ENCODE peak calls at places on chromosomes 13 and 19, in ten cellular contexts. Y, P, S, C, M, J, R, O, T and A are unnamed samples.

GRCh38 chr19:7789447-7789846 is 26.4 kb downstream of the CLEC4M start:
- DNase-seq in Y (no peak), P (no peak), S (no peak), C (peak), M (peak), J (no peak), R (no peak), O (no peak), T (peak), A (no peak)

GRCh38 chr13:73417012-73417615 is 358.3 kb downstream of the KLF5 start:
- DNase-seq in Y (peak), P (peak), S (no peak), C (no peak), M (no peak), J (peak), R (no peak), O (no peak), T (no peak), A (peak)

GRCh38 chr13:28558126-28558525 is 63.2 kb upstream of the FLT1 start:
- DNase-seq in Y (peak), P (no peak), S (peak), C (no peak), M (no peak), J (no peak), R (no peak), O (no peak), T (no peak), A (peak)

GRCh38 chr13:101202590-101202989 is 213.7 kb downstream of the NALCN start:
- DNase-seq in Y (no peak), P (no peak), S (no peak), C (no peak), M (no peak), J (peak), R (no peak), O (no peak), T (no peak), A (no peak)

GRCh38 chr13:37695200-37695599 is 96.6 kb upstream of the POSTN start:
- DNase-seq in Y (no peak), P (no peak), S (no peak), C (no peak), M (no peak), J (no peak), R (no peak), O (no peak), T (no peak), A (no peak)

GRCh38 chr19:1260749-1261511 is 8.2 kb upstream of the CIRBP start:
- DNase-seq in Y (peak), P (peak), S (no peak), C (peak), M (peak), J (peak), R (peak), O (peak), T (peak), A (peak)

GRCh38 chr19:43618921-43619261 is 538 bp downstream of the ZNF428 start:
- DNase-seq in Y (no peak), P (no peak), S (peak), C (no peak), M (no peak), J (no peak), R (peak), O (no peak), T (no peak), A (peak)

GRCh38 chr19:29771708-29772415 is 39.9 kb upstream of the CCNE1 start:
- DNase-seq in Y (peak), P (peak), S (peak), C (no peak), M (peak), J (peak), R (peak), O (no peak), T (peak), A (peak)

GRCh38 chr19:1073956-1074511 is 7.1 kb downstream of the ARHGAP45 start:
- DNase-seq in Y (no peak), P (no peak), S (no peak), C (no peak), M (no peak), J (no peak), R (no peak), O (no peak), T (no peak), A (no peak)

GRCh38 chr13:94842901-94843300 is 130.6 kb upstream of the SOX21 start:
- DNase-seq in Y (no peak), P (no peak), S (no peak), C (no peak), M (no peak), J (no peak), R (no peak), O (no peak), T (no peak), A (no peak)

GRCh38 chr13:24275041-24275440 is 34.3 kb upstream of the C1QTNF9 start:
- DNase-seq in Y (no peak), P (no peak), S (no peak), C (no peak), M (no peak), J (no peak), R (no peak), O (no peak), T (no peak), A (no peak)

GRCh38 chr19:49403404-49404187 is 15.5 kb downstream of the KASH5 start:
- DNase-seq in Y (peak), P (no peak), S (peak), C (no peak), M (no peak), J (peak), R (no peak), O (no peak), T (no peak), A (no peak)